ENCODE peak calls at places on chromosomes 6 and 20, in nine cellular contexts. R, P, E, A, Q, K, Z, L and B are unnamed samples.

GRCh38 chr20:57884956-57885355 is 175.1 kb upstream of the PMEPA1 start:
- DNase-seq in Q (no peak), Z (no peak), L (no peak), A (no peak), R (no peak), E (no peak), K (no peak), P (no peak), B (no peak)

GRCh38 chr20:15637971-15638754 is 935.1 kb downstream of the KIF16B start:
- DNase-seq in K (no peak), R (no peak), Q (no peak), P (no peak), L (no peak), Z (no peak), A (no peak), E (peak), B (no peak)

GRCh38 chr6:110180228-110181008 is at the start of gene CDC40:
- DNase-seq in L (peak), Z (peak), E (no peak), P (no peak), Q (peak), K (peak), R (peak), A (peak), B (peak)

GRCh38 chr6:28446818-28447511 is 3.7 kb upstream of the ZSCAN23 start:
- DNase-seq in E (no peak), P (no peak), Q (no peak), L (no peak), Z (peak), K (peak), R (no peak), A (no peak), B (no peak)

GRCh38 chr6:152184573-152185157 is 377.2 kb downstream of the ESR1 start:
- DNase-seq in A (no peak), P (no peak), K (no peak), Q (peak), E (no peak), Z (no peak), R (no peak), L (no peak), B (no peak)

GRCh38 chr20:1955289-1955688 is 38.6 kb downstream of the PDYN start:
- DNase-seq in Z (peak), R (no peak), E (no peak), A (no peak), K (no peak), P (no peak), Q (no peak), L (no peak), B (no peak)

GRCh38 chr6:44668391-44668930 is 281.0 kb downstream of the CDC5L start:
- DNase-seq in Z (no peak), K (no peak), P (no peak), R (no peak), E (no peak), L (no peak), A (no peak), Q (no peak), B (no peak)

GRCh38 chr20:49706548-49707517 is 6.8 kb downstream of the B4GALT5 start:
- DNase-seq in L (no peak), R (no peak), E (no peak), Q (no peak), Z (no peak), A (no peak), K (no peak), P (no peak), B (peak)

GRCh38 chr6:40380271-40380670 is 206.9 kb downstream of the LRFN2 start:
- DNase-seq in P (no peak), L (no peak), Z (no peak), Q (no peak), K (no peak), R (no peak), E (no peak), A (no peak), B (no peak)

GRCh38 chr6:134198093-134198492 is 119.8 kb downstream of the SGK1 start:
- DNase-seq in Q (no peak), L (no peak), A (no peak), K (no peak), P (peak), R (no peak), E (no peak), Z (no peak), B (no peak)

GRCh38 chr20:53162251-53162835 is 190.2 kb downstream of the TSHZ2 start:
- DNase-seq in P (peak), A (no peak), Q (no peak), L (peak), Z (peak), E (peak), R (peak), K (peak), B (no peak)

GRCh38 chr20:49668181-49668877 is 45.3 kb downstream of the B4GALT5 start:
- DNase-seq in L (no peak), Q (peak), Z (no peak), K (no peak), E (no peak), P (no peak), R (no peak), A (no peak), B (peak)

GRCh38 chr6:10800810-10801209 is 37.5 kb downstream of the MAK start:
- DNase-seq in P (peak), L (no peak), E (no peak), K (no peak), Q (no peak), A (no peak), R (no peak), Z (no peak), B (no peak)

GRCh38 chr6:40256831-40257230 is 322.6 kb upstream of the MOCS1 start:
- DNase-seq in K (no peak), R (no peak), L (no peak), A (no peak), Q (no peak), Z (no peak), E (no peak), P (no peak), B (no peak)

GRCh38 chr6:142796571-142796970 is 148.4 kb downstream of the HIVEP2 start:
- DNase-seq in Q (no peak), L (no peak), K (no peak), E (no peak), R (no peak), A (no peak), P (no peak), Z (no peak), B (no peak)

GRCh38 chr20:50673831-50674825 is 17.2 kb downstream of the RIPOR3 start:
- DNase-seq in L (no peak), Q (no peak), Z (no peak), E (no peak), R (no peak), P (no peak), K (no peak), A (no peak), B (no peak)

GRCh38 chr6:147950623-147950987 is 392.0 kb upstream of the SASH1 start:
- DNase-seq in K (no peak), Q (no peak), Z (no peak), P (no peak), E (no peak), A (no peak), R (no peak), L (no peak), B (no peak)

GRCh38 chr6:13979284-13980171 is 54.8 kb downstream of the RNF182 start:
- DNase-seq in Z (no peak), P (no peak), A (no peak), R (no peak), L (no peak), K (no peak), E (no peak), Q (no peak), B (no peak)

GRCh38 chr6:28953039-28953872 is 29.5 kb upstream of the TRIM27 start:
- DNase-seq in A (no peak), K (peak), E (peak), P (peak), Z (peak), Q (peak), R (no peak), L (no peak), B (peak)

GRCh38 chr6:22099241-22099640 is 197.6 kb downstream of the PRL start:
- DNase-seq in R (no peak), P (no peak), E (peak), Z (no peak), K (no peak), A (no peak), L (no peak), Q (no peak), B (no peak)

GRCh38 chr20:12617076-12617475 is 391.7 kb upstream of the SPTLC3 start:
- DNase-seq in P (no peak), K (no peak), L (no peak), Q (no peak), A (no peak), R (no peak), Z (no peak), E (no peak), B (no peak)

GRCh38 chr20:44908987-44909871 is 631 bp upstream of the PABPC1L start:
- DNase-seq in Q (no peak), L (no peak), K (no peak), E (no peak), P (no peak), Z (peak), A (no peak), R (no peak), B (no peak)

GRCh38 chr6:150325093-150325772 is 43.6 kb upstream of the IYD start:
- DNase-seq in E (peak), Z (no peak), A (no peak), P (peak), R (no peak), L (no peak), Q (no peak), K (no peak), B (no peak)

GRCh38 chr20:41717464-41717863 is 99.3 kb upstream of the CHD6 start:
- DNase-seq in P (no peak), E (no peak), Q (no peak), A (no peak), L (no peak), Z (no peak), R (no peak), K (no peak), B (no peak)

GRCh38 chr20:47464380-47465101 is 37.1 kb upstream of the NCOA3 start:
- DNase-seq in Q (no peak), E (no peak), Z (no peak), R (peak), L (peak), K (no peak), P (peak), A (no peak), B (no peak)

GRCh38 chr20:1562622-1563021 is 5.1 kb upstream of the SIRPD start:
- DNase-seq in A (no peak), L (no peak), R (no peak), E (no peak), K (no peak), Q (no peak), P (no peak), Z (no peak), B (no peak)

GRCh38 chr6:73129653-73130443 is 95.4 kb downstream of the KHDC1L start:
- DNase-seq in P (peak), A (peak), Q (peak), K (peak), R (peak), Z (peak), E (peak), L (peak), B (peak)

GRCh38 chr6:156982168-156982567 is 205.0 kb downstream of the ARID1B start:
- DNase-seq in E (no peak), Z (no peak), Q (no peak), L (no peak), A (no peak), P (no peak), R (no peak), K (no peak), B (no peak)

GRCh38 chr6:11428895-11429294 is 108.7 kb upstream of the TMEM170B start:
- DNase-seq in L (no peak), P (peak), A (no peak), E (no peak), Q (no peak), Z (peak), K (no peak), R (no peak), B (no peak)

GRCh38 chr6:157229219-157229607 is 94.1 kb downstream of the TMEM242 start:
- DNase-seq in R (no peak), Z (peak), E (peak), L (no peak), P (no peak), Q (no peak), A (no peak), K (no peak), B (no peak)

GRCh38 chr6:157265630-157266029 is 57.7 kb downstream of the TMEM242 start:
- DNase-seq in P (no peak), Q (no peak), K (no peak), Z (no peak), R (no peak), E (peak), L (no peak), A (no peak), B (no peak)

GRCh38 chr6:148854086-148854485 is 107.3 kb downstream of the UST start:
- DNase-seq in R (no peak), P (no peak), K (no peak), A (no peak), L (no peak), E (peak), Q (no peak), Z (no peak), B (no peak)

GRCh38 chr20:2289475-2289874 is 6.3 kb upstream of the TGM3 start:
- DNase-seq in Z (peak), A (no peak), E (no peak), P (no peak), L (no peak), Q (no peak), R (no peak), K (peak), B (no peak)

GRCh38 chr6:30348957-30349356 is 4.0 kb downstream of the RPP21 start:
- DNase-seq in Z (no peak), P (no peak), E (no peak), L (no peak), Q (no peak), R (no peak), K (no peak), A (no peak), B (no peak)

GRCh38 chr6:6648659-6649343 is 60.3 kb downstream of the LY86 start:
- DNase-seq in Q (no peak), K (no peak), P (no peak), Z (peak), L (no peak), A (no peak), E (no peak), R (no peak), B (no peak)

GRCh38 chr20:38315290-38315966 is 11.5 kb downstream of the BPI start:
- DNase-seq in R (no peak), Q (no peak), P (no peak), Z (no peak), K (no peak), A (no peak), E (no peak), L (peak), B (no peak)

GRCh38 chr6:43265564-43265963 is 22.3 kb downstream of the TTBK1 start:
- DNase-seq in K (no peak), L (no peak), E (no peak), P (no peak), A (no peak), R (no peak), Q (no peak), Z (no peak), B (no peak)